ENCODE peak calls at places on chromosomes 12 and 14, in six cellular contexts. I, G, D, A, Z and X are unnamed samples.

GRCh38 chr12:120702629-120703028 is 7.6 kb upstream of the UNC119B start:
- DNase-seq in I (no peak), Z (no peak), D (no peak), G (no peak), A (no peak), X (no peak)

GRCh38 chr12:109157986-109158385 is 41.6 kb downstream of the ACACB start:
- DNase-seq in Z (no peak), G (no peak), I (no peak), A (no peak), D (no peak), X (no peak)

GRCh38 chr14:83171761-83172160 is 1638.1 kb upstream of the SEL1L start:
- DNase-seq in G (no peak), Z (no peak), D (no peak), I (no peak), A (no peak), X (no peak)

GRCh38 chr12:120474092-120474960 is 4.8 kb upstream of the SRSF9 start:
- DNase-seq in D (peak), G (no peak), I (peak), Z (no peak), A (no peak), X (no peak)

GRCh38 chr12:6828671-6829531 is 694 bp downstream of the P3H3 start:
- DNase-seq in A (peak), Z (no peak), D (no peak), I (peak), G (peak), X (no peak)

GRCh38 chr12:119247720-119248043 is 69.0 kb downstream of the HSPB8 start:
- DNase-seq in A (no peak), I (no peak), G (no peak), Z (no peak), D (no peak), X (no peak)

GRCh38 chr12:92928431-92928961 is 599 bp downstream of the EEA1 start:
- DNase-seq in I (peak), G (peak), D (no peak), A (peak), Z (peak), X (no peak)

GRCh38 chr12:55965941-55966407 is at the start of gene PMEL:
- DNase-seq in D (no peak), A (no peak), Z (no peak), I (no peak), G (no peak), X (no peak)

GRCh38 chr12:66963901-66964300 is 285.0 kb upstream of the GRIP1 start:
- DNase-seq in I (no peak), D (no peak), A (no peak), Z (no peak), G (no peak), X (no peak)

GRCh38 chr12:124191024-124191359 is 103.9 kb upstream of the RFLNA start:
- DNase-seq in A (no peak), D (peak), G (no peak), Z (no peak), I (peak), X (no peak)

GRCh38 chr14:31339743-31340142 is 80.6 kb downstream of the HEATR5A start:
- DNase-seq in I (no peak), A (no peak), G (no peak), Z (no peak), D (no peak), X (no peak)

GRCh38 chr12:11814362-11814761 is 164.9 kb downstream of the ETV6 start:
- DNase-seq in A (no peak), D (no peak), G (peak), Z (no peak), I (no peak), X (no peak)

GRCh38 chr12:65229441-65229840 is 49.0 kb upstream of the MSRB3 start:
- DNase-seq in Z (no peak), I (no peak), D (no peak), A (no peak), G (peak), X (no peak)

GRCh38 chr12:3304436-3305135 is 186.4 kb upstream of the PRMT8 start:
- DNase-seq in D (peak), I (peak), G (peak), Z (no peak), A (no peak), X (no peak)

GRCh38 chr12:12010277-12011031 is 60.3 kb upstream of the BCL2L14 start:
- DNase-seq in I (no peak), Z (peak), G (peak), A (peak), D (no peak), X (no peak)

GRCh38 chr12:119061208-119061796 is 80.0 kb downstream of the SRRM4 start:
- DNase-seq in G (peak), D (no peak), A (no peak), I (peak), Z (peak), X (no peak)

GRCh38 chr12:94205738-94206310 is 57.4 kb downstream of the PLXNC1 start:
- DNase-seq in G (no peak), I (no peak), D (no peak), Z (no peak), A (no peak), X (no peak)

GRCh38 chr12:12439636-12440035 is 82.8 kb downstream of the BORCS5 start:
- DNase-seq in Z (peak), D (no peak), I (peak), G (peak), A (peak), X (peak)

GRCh38 chr12:45208604-45209487 is 7.0 kb upstream of the ANO6 start:
- DNase-seq in I (peak), Z (no peak), D (peak), A (no peak), G (peak), X (no peak)

GRCh38 chr14:71693373-71693772 is 238.9 kb upstream of the RGS6 start:
- DNase-seq in G (peak), A (no peak), D (no peak), Z (no peak), I (no peak), X (no peak)

GRCh38 chr14:75046899-75047298 is 4.4 kb downstream of the MLH3 start:
- DNase-seq in D (no peak), Z (no peak), G (no peak), I (no peak), A (no peak), X (no peak)

GRCh38 chr12:29148065-29148957 is 767 bp upstream of the FAR2 start:
- DNase-seq in I (peak), D (no peak), A (no peak), G (peak), Z (peak), X (no peak)

GRCh38 chr12:69130064-69130463 is 109.3 kb upstream of the CPSF6 start:
- DNase-seq in I (no peak), Z (no peak), G (peak), D (no peak), A (no peak), X (no peak)

GRCh38 chr12:21940972-21941521 is at the start of gene ABCC9:
- DNase-seq in G (peak), A (peak), Z (peak), D (no peak), I (no peak), X (no peak)

GRCh38 chr14:105857816-105858675 is 331.7 kb downstream of the TMEM121 start:
- DNase-seq in Z (no peak), A (peak), I (no peak), D (no peak), G (no peak), X (no peak)

GRCh38 chr14:94601961-94602391 is 10.2 kb upstream of the SERPINA3 start:
- DNase-seq in A (no peak), Z (peak), G (peak), D (peak), I (peak), X (no peak)

GRCh38 chr12:52925717-52926595 is 21.1 kb upstream of the KRT8 start:
- DNase-seq in A (no peak), I (peak), D (no peak), G (no peak), Z (no peak), X (no peak)

GRCh38 chr12:105352940-105353635 is 22.6 kb downstream of the C12orf75 start:
- DNase-seq in D (no peak), A (no peak), I (peak), G (no peak), Z (no peak), X (no peak)

GRCh38 chr12:104480012-104480411 is 23.3 kb downstream of the CHST11 start:
- DNase-seq in G (no peak), I (no peak), D (no peak), A (no peak), Z (no peak), X (no peak)

GRCh38 chr14:95561001-95561412 is 26.2 kb downstream of the GLRX5 start:
- DNase-seq in Z (peak), I (peak), D (peak), A (peak), G (peak), X (peak)

GRCh38 chr12:52984136-52984535 is 22.1 kb upstream of the EIF4B start:
- DNase-seq in Z (no peak), G (no peak), A (no peak), I (peak), D (no peak), X (no peak)

GRCh38 chr12:45290218-45290609 is 74.3 kb downstream of the ANO6 start:
- DNase-seq in A (no peak), D (no peak), Z (no peak), G (peak), I (peak), X (no peak)

GRCh38 chr14:23076785-23077408 is 18.0 kb downstream of the ACIN1 start:
- DNase-seq in Z (no peak), I (peak), G (peak), D (no peak), A (no peak), X (no peak)

GRCh38 chr14:23078692-23079116 is 16.2 kb downstream of the ACIN1 start:
- DNase-seq in D (no peak), Z (no peak), G (peak), A (no peak), I (peak), X (peak)

GRCh38 chr14:23077962-23078361 is 17.0 kb downstream of the ACIN1 start:
- DNase-seq in Z (no peak), D (no peak), A (no peak), I (no peak), G (no peak), X (no peak)

GRCh38 chr14:23079716-23080115 is 15.2 kb downstream of the ACIN1 start:
- DNase-seq in I (no peak), D (no peak), A (no peak), G (no peak), Z (no peak), X (no peak)

DNA sequence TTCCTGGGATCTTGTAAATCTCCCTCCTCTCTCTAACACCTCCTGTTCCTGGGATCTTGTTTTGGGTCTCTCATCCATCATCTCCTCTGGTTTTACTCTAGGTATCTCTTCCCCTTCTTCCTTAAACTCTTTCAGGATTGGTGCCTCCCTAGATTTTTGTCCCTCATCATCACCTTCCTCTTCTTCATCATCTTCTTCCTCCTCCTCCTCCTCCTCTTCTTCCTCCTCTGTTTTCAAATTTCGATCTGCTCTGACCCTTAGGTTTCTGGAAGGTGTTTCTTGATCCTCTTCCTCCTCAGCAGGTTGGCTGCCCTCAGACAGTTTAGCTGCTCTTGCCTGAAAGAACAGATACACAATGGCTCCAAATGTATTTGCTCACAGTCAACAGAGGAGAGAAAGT is 14.5 kb downstream of the ACIN1 start:
- DNase-seq in Z (no peak), I (no peak), A (no peak), G (no peak), D (no peak), X (no peak)
- TF ChIP-seq CTCF in Z (no peak), I (no peak), A (no peak), G (no peak), D (no peak), X (no peak)

DNA sequence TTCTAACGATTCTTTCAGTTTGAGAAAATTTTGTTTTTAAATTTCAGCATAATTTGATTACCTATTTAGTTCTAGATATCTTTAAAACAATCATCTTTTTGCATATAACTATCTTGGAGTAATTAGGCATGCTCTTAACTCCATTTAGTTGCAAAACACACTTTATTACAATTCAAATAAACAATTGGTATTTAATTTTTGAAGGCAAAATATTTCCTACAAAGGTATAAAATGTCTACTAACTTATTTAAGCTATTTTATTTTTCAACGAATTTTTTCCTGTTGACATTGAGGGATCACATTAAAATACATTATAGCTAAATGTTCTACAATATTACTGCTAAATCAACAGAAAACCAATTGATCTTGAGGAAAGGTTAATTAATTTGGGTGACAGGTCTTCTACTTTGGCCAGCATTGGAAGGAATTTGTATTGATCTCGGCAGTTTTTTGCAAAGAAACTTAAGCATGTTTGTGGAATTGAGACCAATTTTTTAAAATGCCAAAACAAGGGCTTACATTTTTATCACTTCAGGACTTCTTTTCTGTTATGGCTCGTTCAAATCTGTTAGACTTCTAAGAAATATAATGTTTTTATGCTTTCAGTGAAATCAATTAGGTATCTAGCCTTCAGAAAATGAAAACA is 8.1 kb downstream of the FOXA1 start:
- DNase-seq in A (no peak), D (no peak), G (no peak), I (no peak), Z (no peak), X (no peak)
- H3K27ac ChIP-seq in A (no peak), D (no peak), G (no peak), I (peak), Z (no peak), X (no peak)

DNA sequence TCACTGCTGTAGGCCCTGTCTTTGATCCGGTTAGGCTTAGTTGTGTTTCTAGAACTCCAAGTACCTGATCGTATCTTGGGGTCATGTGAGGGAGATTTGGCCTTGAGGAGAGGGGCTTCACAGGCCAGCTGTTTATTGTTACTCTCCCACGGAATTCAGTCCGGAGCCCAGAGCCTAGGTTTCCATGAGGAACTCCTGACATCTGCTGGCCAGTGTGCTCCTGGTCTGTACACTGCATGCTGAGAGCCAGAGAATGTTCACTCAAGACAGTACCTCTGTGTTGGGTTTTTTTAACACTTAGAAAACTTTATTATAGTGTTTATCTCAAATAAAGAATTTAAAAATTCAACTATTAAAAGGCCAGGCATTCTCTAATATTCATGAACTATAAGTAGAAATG is 341.0 kb upstream of the TMEM132C start:
- DNase-seq in Z (peak), A (no peak), I (peak), D (no peak), G (no peak), X (no peak)
- TF ChIP-seq CTCF in Z (peak), A (no peak), I (no peak), D (no peak), G (no peak), X (peak)

GRCh38 chr14:103846569-103847438 is 571 bp downstream of the PPP1R13B start:
- DNase-seq in G (no peak), Z (peak), A (no peak), D (no peak), I (no peak), X (no peak)
- H3K27ac ChIP-seq in G (peak), Z (peak), A (no peak), D (peak), I (peak), X (peak)

DNA sequence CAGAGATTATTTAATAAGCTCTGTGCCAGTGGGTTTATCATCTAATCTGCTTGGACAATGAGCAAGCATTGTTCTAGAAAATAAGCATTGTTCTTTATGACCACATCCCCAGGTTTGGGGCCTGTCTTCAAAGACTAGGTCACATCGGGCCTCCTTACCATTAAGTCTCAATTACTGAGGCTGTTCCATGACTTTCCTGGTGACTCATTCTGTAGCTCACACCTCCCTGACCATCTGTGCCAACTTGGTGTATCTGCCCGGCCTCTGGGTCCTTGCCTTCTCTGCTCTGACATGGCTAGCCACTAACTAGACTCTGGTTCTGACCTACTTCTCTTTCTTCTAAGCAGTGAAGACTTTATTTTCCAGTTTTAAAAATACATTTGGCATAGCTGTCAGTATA is 44.4 kb upstream of the PLEKHA5 start:
- DNase-seq in Z (no peak), D (no peak), A (no peak), I (no peak), G (no peak), X (no peak)
- TF ChIP-seq CTCF in Z (no peak), D (no peak), A (no peak), I (no peak), G (no peak), X (no peak)

GRCh38 chr14:59190372-59190771 is 1.9 kb downstream of the DAAM1 start:
- DNase-seq in A (no peak), I (peak), G (no peak), D (no peak), Z (peak), X (no peak)
- H3K27ac ChIP-seq in A (peak), I (peak), G (peak), D (no peak), Z (peak), X (peak)

DNA sequence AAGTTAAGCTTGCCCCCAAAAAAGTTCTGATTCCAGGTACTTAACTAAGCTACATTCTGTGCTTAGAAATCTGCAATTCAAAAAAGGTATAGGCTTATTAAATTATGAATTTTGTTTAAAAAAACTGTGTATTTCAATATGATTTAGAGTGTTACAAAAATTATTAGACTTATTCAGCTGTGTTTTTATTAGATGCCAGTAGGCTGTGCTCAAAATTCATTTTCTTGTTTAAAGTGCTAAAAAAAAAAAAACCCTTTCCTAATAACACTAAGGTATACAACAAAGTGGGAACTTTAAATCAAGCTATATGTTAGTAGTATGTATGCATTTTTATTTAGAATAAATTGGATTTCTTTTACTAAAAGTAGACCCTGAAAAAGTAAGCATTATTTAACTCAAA is 25.0 kb downstream of the LRRC9 start:
- DNase-seq in D (no peak), Z (no peak), G (no peak), I (no peak), A (no peak), X (no peak)
- TF ChIP-seq CTCF in D (no peak), Z (no peak), G (no peak), I (no peak), A (no peak), X (no peak)

GRCh38 chr14:61502459-61503093 is 181.2 kb downstream of the PRKCH start:
- DNase-seq in Z (no peak), A (no peak), I (no peak), G (no peak), D (no peak), X (no peak)
- H3K27ac ChIP-seq in Z (peak), A (peak), I (peak), G (no peak), D (no peak), X (no peak)